ENCODE peak calls at places on chromosomes 4 and X, in seven cellular contexts. T is fibroblast of pulmonary artery, E is cardiac fibroblast, X is neural crest cell, V is fibroblast of mammary gland, Z is nephron progenitor cell, K is cardiac muscle cell. I is an unnamed sample.
A peak's percentile ranks its signal among the peaks of the same experiment; 100 is the strongest.

GRCh38 chr4:124144302-124144701 is 568.2 kb downstream of the ANKRD50 start:
- DNase-seq in V (peak; percentile 3), T (no peak), X (no peak), K (no peak), Z (peak; percentile 7), E (no peak), I (no peak)

GRCh38 chr4:52959545-52959944 is 97.4 kb downstream of the RASL11B start:
- DNase-seq in K (no peak), V (peak; percentile 92), T (peak; percentile 44), Z (no peak), E (peak; percentile 48), X (no peak), I (no peak)

GRCh38 chrX:49754238-49754857 is 58.6 kb upstream of the PAGE1 start:
- DNase-seq in K (peak; percentile 56), V (peak; percentile 34), T (peak; percentile 40), E (peak; percentile 50), X (peak; percentile 32), Z (peak; percentile 53), I (peak; percentile 43)

GRCh38 chr4:6983500-6984142 is 59.6 kb upstream of the TADA2B start:
- DNase-seq in X (no peak), E (no peak), V (no peak), K (no peak), T (no peak), Z (no peak), I (no peak)

GRCh38 chr4:138696771-138697170 is 318.8 kb upstream of the NOCT start:
- DNase-seq in Z (no peak), V (peak; percentile 41), X (no peak), T (no peak), E (peak; percentile 13), K (no peak), I (no peak)

GRCh38 chr4:13654158-13654797 is 26.8 kb upstream of the BOD1L1 start:
- DNase-seq in V (peak; percentile 69), E (peak; percentile 81), X (peak; percentile 94), K (peak; percentile 85), Z (peak; percentile 91), T (peak; percentile 72), I (peak; percentile 65)

GRCh38 chr4:101393256-101393655 is 45.9 kb upstream of the PPP3CA start:
- DNase-seq in K (no peak), X (no peak), V (peak; percentile 78), Z (no peak), T (no peak), E (peak; percentile 64), I (no peak)

GRCh38 chr4:7945709-7946380 is 6.2 kb upstream of the AFAP1 start:
- DNase-seq in T (no peak), X (no peak), E (no peak), V (peak; percentile 39), K (no peak), Z (no peak), I (no peak)

DNA sequence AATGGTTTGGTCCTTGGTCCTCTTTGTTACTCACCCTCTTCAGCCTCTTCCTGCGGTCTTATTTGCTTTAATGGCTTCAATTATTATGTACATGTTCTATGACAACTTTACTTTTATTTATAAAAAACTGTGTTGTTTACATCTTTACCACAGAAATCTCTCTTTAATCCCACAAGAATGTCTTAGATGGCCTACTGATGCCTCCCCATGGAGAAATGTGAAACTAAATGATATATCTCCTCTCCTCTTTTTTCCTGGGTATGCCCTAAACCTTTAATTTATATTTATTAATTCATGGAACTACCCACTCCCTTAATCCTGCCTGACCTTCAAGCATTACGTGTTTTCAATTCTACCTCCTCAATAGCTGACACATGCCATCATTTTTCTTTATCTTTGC is 573.2 kb downstream of the CENPC start:
- DNase-seq in T (peak; percentile 3), V (no peak), X (no peak), K (no peak), Z (no peak), E (peak; percentile 1), I (no peak)
- TF ChIP-seq CTCF in T (no peak), V (no peak), X (no peak), K (no peak), Z (no peak), E (no peak), I (no peak)

GRCh38 chrX:12139934-12140611 is 1.8 kb downstream of the FRMPD4 start:
- DNase-seq in E (peak; percentile 52), Z (no peak), T (peak; percentile 46), K (no peak), V (no peak), X (no peak), I (no peak)

GRCh38 chrX:12141511-12141910 is 3.2 kb downstream of the FRMPD4 start:
- DNase-seq in T (no peak), V (no peak), E (no peak), X (no peak), Z (no peak), K (no peak), I (no peak)

GRCh38 chrX:12137982-12138365 is 299 bp upstream of the FRMPD4 start:
- DNase-seq in T (no peak), X (peak; percentile 1), Z (peak; percentile 41), E (peak; percentile 27), V (no peak), K (peak; percentile 20), I (no peak)

GRCh38 chrX:12142661-12143060 is 4.4 kb downstream of the FRMPD4 start:
- DNase-seq in X (no peak), E (no peak), K (no peak), T (no peak), V (no peak), Z (no peak), I (no peak)

GRCh38 chrX:12138366-12139313 is at the start of gene FRMPD4:
- DNase-seq in V (peak; percentile 20), Z (peak; percentile 54), E (peak; percentile 50), T (peak; percentile 47), X (peak; percentile 9), K (peak; percentile 61), I (no peak)
- TF ChIP-seq CTCF in V (no peak), Z (no peak), E (peak; percentile 32), T (peak; percentile 3), X (peak; percentile 25), K (peak; percentile 37), I (no peak)

GRCh38 chr4:185122681-185123345 is 20.3 kb upstream of the SLC25A4 start:
- DNase-seq in T (no peak), X (no peak), E (no peak), Z (no peak), V (no peak), K (no peak), I (no peak)

GRCh38 chr4:185127021-185127925 is 15.8 kb upstream of the SLC25A4 start:
- DNase-seq in K (peak; percentile 38), V (no peak), T (peak; percentile 26), X (no peak), E (no peak), Z (peak; percentile 62), I (peak; percentile 49)

GRCh38 chr4:185134176-185134869 is 8.7 kb upstream of the SLC25A4 start:
- DNase-seq in Z (no peak), K (peak; percentile 71), T (peak; percentile 74), V (peak; percentile 62), E (peak; percentile 72), X (no peak), I (no peak)

GRCh38 chr4:185123479-185123878 is 19.6 kb upstream of the SLC25A4 start:
- DNase-seq in T (no peak), Z (no peak), X (no peak), E (no peak), K (no peak), V (no peak), I (no peak)

DNA sequence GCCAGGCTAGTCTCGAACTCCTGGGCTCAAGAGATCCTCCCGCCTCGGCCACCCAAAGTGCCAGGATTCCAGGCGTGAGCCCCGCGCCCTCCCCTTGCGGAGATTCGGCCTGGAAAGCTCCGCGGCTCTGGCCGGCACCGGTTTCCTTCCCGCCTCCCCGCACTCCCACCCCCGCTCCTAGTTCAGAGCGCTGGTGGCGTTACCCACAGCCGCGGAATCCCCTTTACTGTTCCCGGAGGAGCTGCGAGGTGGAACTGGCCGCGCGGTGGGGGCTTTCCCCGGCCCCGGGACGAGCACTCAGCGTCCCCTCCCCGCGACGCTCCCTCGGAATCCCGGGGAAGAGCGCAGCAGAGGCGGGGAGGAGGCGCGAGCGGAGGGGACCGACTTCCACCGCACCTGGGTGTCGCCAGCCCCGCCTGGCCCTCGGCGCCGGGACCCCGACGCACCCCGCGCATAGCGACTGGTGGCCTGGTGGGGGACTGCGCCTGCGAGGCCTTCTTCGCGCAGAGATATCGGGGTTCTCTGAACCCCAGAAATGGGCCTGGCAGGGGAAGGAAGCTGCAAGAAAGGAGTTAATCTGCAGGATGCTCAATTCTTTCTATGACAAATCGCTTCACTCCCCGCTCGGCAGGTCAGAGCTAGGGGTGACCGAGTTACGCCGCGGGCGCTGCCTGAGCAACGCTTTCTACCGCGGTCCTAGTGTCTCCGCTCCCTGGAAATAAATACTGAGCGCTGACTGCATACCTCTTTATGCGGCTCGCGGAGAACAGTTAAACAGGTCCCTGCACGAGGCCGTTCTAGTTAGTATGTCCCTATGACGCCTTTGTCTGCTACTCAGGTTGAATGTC is 14.6 kb upstream of the SLC25A4 start:
- DNase-seq in X (no peak), V (no peak), K (peak; percentile 44), Z (peak; percentile 62), E (no peak), T (peak; percentile 18), I (no peak)
- TF ChIP-seq CTCF in X (peak; percentile 50), V (no peak), K (peak; percentile 6), Z (peak; percentile 34), E (no peak), T (no peak), I (peak; percentile 35)

GRCh38 chr4:184814686-184815045 is 11.1 kb downstream of the ACSL1 start:
- DNase-seq in V (no peak), Z (no peak), K (no peak), E (peak; percentile 55), T (no peak), X (no peak), I (no peak)

GRCh38 chr4:184817494-184818215 is 8.1 kb downstream of the ACSL1 start:
- DNase-seq in E (no peak), T (no peak), V (peak; percentile 16), X (no peak), K (no peak), Z (no peak), I (no peak)

GRCh38 chr4:184812651-184813181 is 13.1 kb downstream of the ACSL1 start:
- DNase-seq in Z (no peak), T (peak; percentile 83), X (no peak), E (peak; percentile 81), K (no peak), V (peak; percentile 71), I (no peak)

GRCh38 chr4:184816962-184817361 is 8.8 kb downstream of the ACSL1 start:
- DNase-seq in T (no peak), E (no peak), X (no peak), K (no peak), V (no peak), Z (no peak), I (no peak)

DNA sequence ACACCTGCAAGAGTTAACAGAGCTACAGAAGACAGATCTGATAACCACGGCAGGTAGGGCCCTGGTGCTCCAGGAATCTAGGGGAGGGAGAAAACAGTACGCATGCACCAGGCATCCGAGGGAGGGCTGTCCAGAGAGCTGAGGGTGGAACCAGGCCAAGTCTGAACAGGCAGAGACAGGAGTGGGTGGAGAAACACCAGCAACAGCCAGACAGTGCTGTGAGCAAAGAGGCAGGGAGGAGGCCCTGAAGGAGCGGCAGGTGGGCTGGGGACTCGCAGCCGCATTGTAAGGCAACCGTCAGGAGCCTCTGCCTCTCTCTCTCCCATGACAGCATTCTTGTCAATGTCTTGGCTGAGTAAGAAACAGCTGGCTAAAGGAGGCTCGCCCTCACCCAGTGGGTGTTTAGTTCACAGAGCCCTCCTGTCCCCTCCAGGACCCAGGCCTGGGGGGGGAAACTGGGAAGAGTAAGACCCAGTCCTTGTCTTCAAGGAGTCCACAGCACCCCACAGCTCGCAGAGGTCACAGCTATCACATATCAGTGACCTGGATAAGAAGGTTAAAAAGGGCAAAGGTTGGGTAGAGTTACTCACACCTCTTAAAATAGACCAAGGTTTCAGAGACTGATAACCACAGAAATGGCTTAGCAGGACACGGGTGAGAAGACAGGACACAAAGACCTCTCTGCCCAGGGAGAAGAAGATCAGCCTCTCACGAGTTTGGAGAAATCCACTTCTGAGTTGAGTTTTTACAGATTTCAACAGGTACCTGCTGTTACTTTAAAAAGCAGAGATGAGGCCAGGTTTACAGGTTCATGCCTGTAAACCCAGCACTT is 10.5 kb downstream of the ACSL1 start:
- DNase-seq in X (no peak), Z (no peak), K (peak; percentile 87), T (peak; percentile 86), V (peak; percentile 80), E (peak; percentile 85), I (peak; percentile 80)
- TF ChIP-seq CTCF in X (no peak), Z (no peak), K (no peak), T (no peak), V (no peak), E (no peak), I (no peak)

I was measured in mesothelial cell of epicardium.